ENCODE peak calls at places on chromosomes 1 and 21, in four cellular contexts. C is A549, K is K562, L is GM23338. U is an unnamed sample.

GRCh38 chr1:10629816-10630571 is 155.2 kb downstream of the PEX14 start:
- DNase-seq in L (no peak), C (no peak), K (no peak), U (no peak)

GRCh38 chr1:167401260-167401873 is 117.0 kb downstream of the CD247 start:
- DNase-seq in C (peak), K (peak), L (peak), U (peak)

GRCh38 chr1:113142791-113143190 is 69.8 kb downstream of the LRIG2 start:
- DNase-seq in C (no peak), L (no peak), K (no peak), U (no peak)

GRCh38 chr1:17125756-17126237 is 6.5 kb upstream of the PADI2 start:
- DNase-seq in L (peak), K (peak), C (peak), U (peak)

GRCh38 chr1:203628185-203628996 is 1.8 kb downstream of the ATP2B4 start:
- DNase-seq in L (peak), C (no peak), K (no peak), U (no peak)

GRCh38 chr1:59354754-59355337 is 58.0 kb downstream of the FGGY start:
- DNase-seq in C (no peak), L (no peak), K (peak), U (no peak)

GRCh38 chr1:66350001-66350547 is 183.9 kb upstream of the SGIP1 start:
- DNase-seq in C (no peak), K (no peak), L (peak), U (no peak)

GRCh38 chr1:112285311-112285710 is 110.7 kb upstream of the CTTNBP2NL start:
- DNase-seq in L (no peak), C (no peak), K (no peak), U (no peak)

GRCh38 chr1:186104459-186104858 is 270.6 kb downstream of the TPR start:
- DNase-seq in K (peak), C (no peak), L (no peak), U (no peak)

GRCh38 chr1:201275266-201275666 is 8.0 kb upstream of the PKP1 start:
- DNase-seq in L (no peak), K (no peak), C (peak), U (no peak)

DNA sequence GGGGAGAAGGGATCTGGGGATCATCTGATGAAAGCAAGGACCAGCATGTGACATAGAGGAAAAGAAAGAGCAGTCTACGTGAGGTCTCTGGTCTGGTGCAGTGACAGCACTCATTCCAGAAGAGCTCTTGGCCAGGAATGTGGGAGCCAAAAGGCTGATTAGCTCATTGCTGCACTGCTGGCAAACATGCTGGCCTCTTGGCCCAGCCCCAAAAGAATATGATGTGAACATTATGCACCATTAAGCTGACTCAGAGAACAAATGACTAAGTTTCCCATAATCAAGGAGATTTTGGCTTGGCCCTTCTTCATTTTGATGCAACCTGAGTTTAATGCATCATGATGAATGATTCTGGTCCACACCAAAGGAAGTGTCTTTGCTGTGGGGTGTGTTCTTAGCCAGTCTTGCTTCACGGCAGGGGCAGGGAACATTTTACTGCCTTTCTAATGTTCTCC is 55.0 kb downstream of the PCBP3 start:
- DNase-seq in C (no peak), K (no peak), L (no peak), U (no peak)
- TF ChIP-seq JUNB in C (no peak), K (no peak), L (no peak), U (no peak)

GRCh38 chr1:198220428-198220827 is 63.6 kb downstream of the NEK7 start:
- DNase-seq in L (no peak), C (peak), K (no peak), U (no peak)
- TF ChIP-seq JUNB in L (no peak), C (no peak), K (no peak), U (no peak)

GRCh38 chr1:9233241-9233941 is 1.2 kb upstream of the H6PD start:
- DNase-seq in K (no peak), C (no peak), L (no peak), U (peak)
- TF ChIP-seq JUNB in K (no peak), C (no peak), L (no peak), U (no peak)

DNA sequence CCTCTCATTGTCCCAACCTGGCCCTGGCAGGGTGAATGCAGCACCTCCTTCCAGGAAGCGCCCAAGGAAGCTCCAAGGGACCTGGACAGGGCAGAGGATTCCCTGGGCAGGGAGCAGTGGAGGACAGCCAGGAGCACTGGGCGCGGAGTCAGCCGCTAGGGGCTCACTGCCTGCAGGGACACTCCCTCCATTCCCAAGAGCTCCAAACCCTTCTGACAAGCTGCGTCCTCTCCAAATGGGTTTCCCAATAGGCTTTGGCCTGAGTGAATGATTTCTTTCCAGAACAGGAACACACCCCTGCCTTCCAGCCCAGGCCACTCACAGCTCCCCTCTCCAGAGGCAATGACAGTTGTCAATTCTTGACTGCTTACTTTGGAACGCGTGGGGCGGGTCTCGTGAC is 128.5 kb upstream of the EDN2 start:
- DNase-seq in L (no peak), K (no peak), C (no peak), U (no peak)
- TF ChIP-seq JUNB in L (no peak), K (no peak), C (no peak), U (no peak)

GRCh38 chr1:119782541-119783338 is 14.0 kb upstream of the HMGCS2 start:
- DNase-seq in K (no peak), C (no peak), L (no peak), U (no peak)

GRCh38 chr1:119781434-119782210 is 12.9 kb upstream of the HMGCS2 start:
- DNase-seq in L (no peak), C (no peak), K (no peak), U (no peak)

GRCh38 chr1:119778359-119778758 is 9.7 kb upstream of the HMGCS2 start:
- DNase-seq in L (no peak), C (no peak), K (no peak), U (no peak)

GRCh38 chr1:119778886-119779560 is 10.3 kb upstream of the HMGCS2 start:
- DNase-seq in C (no peak), L (no peak), K (no peak), U (no peak)

DNA sequence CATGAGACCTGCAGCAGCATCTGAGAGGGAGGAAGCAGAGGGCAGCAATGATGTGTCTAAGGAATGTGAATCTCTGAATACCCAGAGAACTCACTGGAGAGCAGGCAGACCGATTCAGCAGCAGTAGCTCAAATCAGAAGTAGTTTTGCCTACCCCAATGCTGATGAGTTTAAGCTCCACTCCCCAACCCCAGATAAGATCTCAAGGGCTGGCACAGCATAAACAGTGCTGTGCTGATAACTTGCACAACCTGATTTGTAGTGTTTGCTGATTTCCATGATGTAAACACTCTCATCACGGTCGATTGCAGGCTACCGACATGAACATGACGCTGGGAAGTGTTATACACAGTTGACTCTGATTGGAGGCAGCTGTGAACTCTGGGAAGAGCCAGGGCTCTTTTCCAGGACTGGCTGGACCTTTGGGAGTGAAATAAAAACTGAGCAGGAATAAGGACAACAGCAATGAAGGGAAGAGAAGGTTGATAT is 11.2 kb upstream of the HMGCS2 start:
- DNase-seq in K (no peak), C (peak), L (no peak), U (no peak)
- TF ChIP-seq JUNB in K (no peak), C (no peak), L (no peak), U (no peak)

DNA sequence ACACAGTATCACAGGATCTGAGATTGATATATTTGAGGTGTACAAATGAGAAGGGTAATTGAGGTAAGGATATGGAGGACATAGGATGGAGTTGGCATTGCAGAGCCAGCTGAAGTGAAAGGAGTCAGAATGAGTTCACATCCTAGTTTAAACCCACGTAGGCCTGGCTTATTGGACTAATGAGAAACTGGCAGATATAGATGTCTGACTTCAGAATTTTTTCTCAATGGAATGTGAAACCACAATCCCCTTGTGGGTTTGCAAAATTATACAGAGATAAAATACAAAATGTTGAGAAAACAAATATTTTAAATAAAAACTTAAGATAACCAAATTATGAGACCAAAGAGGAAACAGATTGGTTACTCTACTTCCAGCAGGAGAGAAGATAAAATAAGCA is 277.5 kb upstream of the LRRC7 start:
- DNase-seq in K (no peak), C (no peak), L (no peak), U (no peak)
- TF ChIP-seq JUNB in K (no peak), C (no peak), L (no peak), U (no peak)

GRCh38 chr21:42653492-42654061 is at the start of gene PDE9A:
- DNase-seq in L (peak), K (no peak), C (no peak), U (no peak)
- TF ChIP-seq JUNB in L (no peak), K (no peak), C (no peak), U (no peak)

GRCh38 chr1:65114312-65114711 is 33.7 kb upstream of the AK4 start:
- DNase-seq in L (no peak), K (no peak), C (no peak), U (peak)
- TF ChIP-seq JUNB in L (no peak), K (no peak), C (no peak), U (no peak)